ENCODE peak calls at places on chromosomes 1 and 21, in six cellular contexts. One of them, this sample, is unnamed.

GRCh38 chr1:42930178-42931107 is 28.2 kb downstream of the SLC2A1 start:
- DNase-seq in IMR-90: no peak
- DNase-seq in H1: no peak
- DNase-seq in neuronal stem cell: no peak
- DNase-seq in mesenchymal stem cell: no peak
- DNase-seq in trophoblast cell: no peak
- DNase-seq in this sample: no peak

GRCh38 chr1:32647308-32648134 is 2.8 kb downstream of the ZBTB8OS start:
- DNase-seq in IMR-90: no peak
- DNase-seq in H1: no peak
- DNase-seq in neuronal stem cell: no peak
- DNase-seq in mesenchymal stem cell: no peak
- DNase-seq in trophoblast cell: no peak
- DNase-seq in this sample: no peak

GRCh38 chr21:27407296-27407695 is 440.4 kb upstream of the ADAMTS5 start:
- DNase-seq in IMR-90: no peak
- DNase-seq in H1: no peak
- DNase-seq in neuronal stem cell: peak
- DNase-seq in mesenchymal stem cell: no peak
- DNase-seq in trophoblast cell: no peak
- DNase-seq in this sample: no peak

GRCh38 chr1:30912913-30913652 is 4.5 kb upstream of the SDC3 start:
- DNase-seq in IMR-90: no peak
- DNase-seq in H1: no peak
- DNase-seq in neuronal stem cell: no peak
- DNase-seq in mesenchymal stem cell: peak
- DNase-seq in trophoblast cell: no peak
- DNase-seq in this sample: peak

GRCh38 chr1:42784946-42785693 is at the start of gene TMEM269:
- DNase-seq in IMR-90: no peak
- DNase-seq in H1: no peak
- DNase-seq in neuronal stem cell: no peak
- DNase-seq in mesenchymal stem cell: no peak
- DNase-seq in trophoblast cell: no peak
- DNase-seq in this sample: no peak

GRCh38 chr1:152096931-152097330 is 8.1 kb upstream of the TCHHL1 start:
- DNase-seq in IMR-90: no peak
- DNase-seq in H1: no peak
- DNase-seq in neuronal stem cell: no peak
- DNase-seq in mesenchymal stem cell: no peak
- DNase-seq in trophoblast cell: peak
- DNase-seq in this sample: no peak

GRCh38 chr1:48552420-48552819 is 80.4 kb upstream of the SPATA6 start:
- DNase-seq in IMR-90: no peak
- DNase-seq in H1: peak
- DNase-seq in neuronal stem cell: no peak
- DNase-seq in mesenchymal stem cell: no peak
- DNase-seq in trophoblast cell: no peak
- DNase-seq in this sample: peak

GRCh38 chr1:243269461-243269801 is 13.6 kb downstream of the SDCCAG8 start:
- DNase-seq in IMR-90: no peak
- DNase-seq in H1: no peak
- DNase-seq in neuronal stem cell: no peak
- DNase-seq in mesenchymal stem cell: no peak
- DNase-seq in trophoblast cell: no peak
- DNase-seq in this sample: no peak

GRCh38 chr1:20322825-20323612 is 32.3 kb downstream of the VWA5B1 start:
- DNase-seq in IMR-90: peak
- DNase-seq in H1: no peak
- DNase-seq in neuronal stem cell: no peak
- DNase-seq in mesenchymal stem cell: no peak
- DNase-seq in trophoblast cell: peak
- DNase-seq in this sample: no peak

GRCh38 chr1:152502496-152503180 is 8.0 kb upstream of the LCE5A start:
- DNase-seq in IMR-90: no peak
- DNase-seq in H1: no peak
- DNase-seq in neuronal stem cell: no peak
- DNase-seq in mesenchymal stem cell: no peak
- DNase-seq in trophoblast cell: peak
- DNase-seq in this sample: no peak

GRCh38 chr1:40936878-40937484 is 42.5 kb upstream of the CTPS1 start:
- DNase-seq in IMR-90: peak
- DNase-seq in H1: no peak
- DNase-seq in neuronal stem cell: no peak
- DNase-seq in mesenchymal stem cell: peak
- DNase-seq in trophoblast cell: no peak
- DNase-seq in this sample: no peak

GRCh38 chr1:180916771-180917170 is 4.1 kb downstream of the KIAA1614 start:
- DNase-seq in IMR-90: no peak
- DNase-seq in H1: no peak
- DNase-seq in neuronal stem cell: no peak
- DNase-seq in mesenchymal stem cell: no peak
- DNase-seq in trophoblast cell: no peak
- DNase-seq in this sample: no peak

GRCh38 chr21:44871576-44872265 is 1.8 kb downstream of the PTTG1IP start:
- DNase-seq in IMR-90: peak
- DNase-seq in H1: no peak
- DNase-seq in neuronal stem cell: no peak
- DNase-seq in mesenchymal stem cell: peak
- DNase-seq in trophoblast cell: peak
- DNase-seq in this sample: no peak

GRCh38 chr1:166907763-166908162 is 31.7 kb upstream of the TADA1 start:
- DNase-seq in IMR-90: no peak
- DNase-seq in H1: no peak
- DNase-seq in neuronal stem cell: no peak
- DNase-seq in mesenchymal stem cell: no peak
- DNase-seq in trophoblast cell: peak
- DNase-seq in this sample: no peak

GRCh38 chr1:2480236-2480985 is 4.3 kb downstream of the PLCH2 start:
- DNase-seq in IMR-90: no peak
- DNase-seq in H1: no peak
- DNase-seq in neuronal stem cell: no peak
- DNase-seq in mesenchymal stem cell: no peak
- DNase-seq in trophoblast cell: no peak
- DNase-seq in this sample: no peak

GRCh38 chr1:210087058-210087457 is 145.5 kb upstream of the SERTAD4 start:
- DNase-seq in IMR-90: no peak
- DNase-seq in H1: no peak
- DNase-seq in neuronal stem cell: no peak
- DNase-seq in mesenchymal stem cell: no peak
- DNase-seq in trophoblast cell: no peak
- DNase-seq in this sample: no peak

GRCh38 chr1:28115267-28115666 is 26.9 kb upstream of the EYA3 start:
- DNase-seq in IMR-90: peak
- DNase-seq in H1: no peak
- DNase-seq in neuronal stem cell: no peak
- DNase-seq in mesenchymal stem cell: peak
- DNase-seq in trophoblast cell: no peak
- DNase-seq in this sample: no peak

GRCh38 chr1:23376890-23377811 is 7.5 kb upstream of the ZNF436 start:
- DNase-seq in IMR-90: peak
- DNase-seq in H1: no peak
- DNase-seq in neuronal stem cell: no peak
- DNase-seq in mesenchymal stem cell: peak
- DNase-seq in trophoblast cell: peak
- DNase-seq in this sample: no peak

GRCh38 chr1:162035241-162035640 is 11.6 kb upstream of the OLFML2B start:
- DNase-seq in IMR-90: no peak
- DNase-seq in H1: no peak
- DNase-seq in neuronal stem cell: no peak
- DNase-seq in mesenchymal stem cell: no peak
- DNase-seq in trophoblast cell: peak
- DNase-seq in this sample: no peak

GRCh38 chr1:109931189-109931672 is 20.6 kb downstream of the CSF1 start:
- DNase-seq in IMR-90: peak
- DNase-seq in H1: peak
- DNase-seq in neuronal stem cell: peak
- DNase-seq in mesenchymal stem cell: peak
- DNase-seq in trophoblast cell: peak
- DNase-seq in this sample: peak

GRCh38 chr1:145707183-145707867 is at the start of gene PDZK1:
- DNase-seq in IMR-90: no peak
- DNase-seq in H1: no peak
- DNase-seq in neuronal stem cell: no peak
- DNase-seq in mesenchymal stem cell: no peak
- DNase-seq in trophoblast cell: no peak
- DNase-seq in this sample: peak

GRCh38 chr1:153573351-153573750 is 7.7 kb upstream of the S100A2 start:
- DNase-seq in IMR-90: peak
- DNase-seq in H1: no peak
- DNase-seq in neuronal stem cell: no peak
- DNase-seq in mesenchymal stem cell: peak
- DNase-seq in trophoblast cell: no peak
- DNase-seq in this sample: no peak

GRCh38 chr1:174789399-174789798 is 210.3 kb upstream of the CACYBP start:
- DNase-seq in IMR-90: peak
- DNase-seq in H1: no peak
- DNase-seq in neuronal stem cell: no peak
- DNase-seq in mesenchymal stem cell: peak
- DNase-seq in trophoblast cell: no peak
- DNase-seq in this sample: no peak

GRCh38 chr1:108107658-108108057 is 92.5 kb downstream of the SLC25A24 start:
- DNase-seq in IMR-90: peak
- DNase-seq in H1: no peak
- DNase-seq in neuronal stem cell: no peak
- DNase-seq in mesenchymal stem cell: peak
- DNase-seq in trophoblast cell: peak
- DNase-seq in this sample: no peak

GRCh38 chr1:155912056-155912536 is 947 bp upstream of the RIT1 start:
- DNase-seq in IMR-90: no peak
- DNase-seq in H1: no peak
- DNase-seq in neuronal stem cell: no peak
- DNase-seq in mesenchymal stem cell: no peak
- DNase-seq in trophoblast cell: peak
- DNase-seq in this sample: peak

GRCh38 chr1:109239580-109240068 is 9.7 kb upstream of the CELSR2 start:
- DNase-seq in IMR-90: peak
- DNase-seq in H1: peak
- DNase-seq in neuronal stem cell: no peak
- DNase-seq in mesenchymal stem cell: peak
- DNase-seq in trophoblast cell: peak
- DNase-seq in this sample: peak

GRCh38 chr1:230286166-230286889 is 139.8 kb downstream of the PGBD5 start:
- DNase-seq in IMR-90: no peak
- DNase-seq in H1: no peak
- DNase-seq in neuronal stem cell: no peak
- DNase-seq in mesenchymal stem cell: no peak
- DNase-seq in trophoblast cell: no peak
- DNase-seq in this sample: no peak

DNA sequence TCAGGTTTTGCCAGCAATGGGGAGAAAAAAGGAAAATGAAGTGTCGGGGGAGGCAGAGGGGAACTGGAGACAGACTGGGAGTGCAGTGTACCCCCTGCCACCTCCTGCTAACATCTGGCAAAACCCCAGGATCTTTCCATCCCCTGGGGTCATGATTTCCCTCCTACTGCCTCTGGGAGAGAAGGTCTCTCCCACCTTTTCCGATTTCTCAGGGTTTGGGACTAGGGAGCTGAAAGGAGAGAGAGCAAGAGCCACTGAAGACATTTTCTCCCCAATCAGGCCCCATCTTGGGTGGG is 5.1 kb downstream of the FHL3 start:
- DNase-seq in IMR-90: no peak
- DNase-seq in H1: no peak
- DNase-seq in neuronal stem cell: no peak
- DNase-seq in mesenchymal stem cell: no peak
- DNase-seq in trophoblast cell: no peak
- DNase-seq in this sample: no peak
- H3K4ac ChIP-seq in IMR-90: peak
- H3K4ac ChIP-seq in H1: peak
- H3K4ac ChIP-seq in neuronal stem cell: no peak
- H3K4ac ChIP-seq in mesenchymal stem cell: peak
- H3K4ac ChIP-seq in trophoblast cell: peak
- H3K4ac ChIP-seq in this sample: peak

DNA sequence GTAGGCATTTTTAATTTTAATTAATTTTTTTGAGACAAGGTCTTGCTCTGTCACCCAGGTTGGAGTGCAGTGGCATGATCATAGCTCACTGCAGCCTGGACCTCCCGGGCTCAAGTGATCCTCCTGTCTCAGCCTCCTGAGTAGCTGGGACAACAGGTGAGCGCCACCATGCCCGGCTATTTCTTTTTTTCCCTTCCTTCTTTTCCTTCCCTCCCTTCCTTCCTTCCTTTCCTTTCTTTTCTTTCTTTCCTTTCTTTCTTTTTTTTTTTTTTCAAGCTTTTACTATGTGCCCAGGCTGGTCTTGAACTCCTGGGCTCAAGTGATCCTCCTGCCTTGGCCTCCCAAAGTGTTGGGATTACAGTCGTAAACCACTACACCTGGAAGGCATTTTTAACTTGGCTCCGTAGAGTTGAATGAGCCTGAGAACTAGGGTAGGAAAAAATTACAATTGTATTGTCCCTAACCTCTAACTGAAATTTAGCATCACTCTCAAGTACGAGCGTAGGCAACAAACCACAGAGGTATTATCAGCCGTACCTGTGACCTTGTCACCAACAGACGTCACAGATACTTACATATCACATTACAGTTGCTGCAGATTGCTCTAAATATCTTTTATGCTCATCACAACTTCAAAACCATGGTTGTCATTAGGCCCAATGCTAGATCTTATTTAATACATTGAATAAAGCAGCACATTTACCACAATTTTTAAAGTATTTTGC is 8.0 kb downstream of the RUNX3 start:
- DNase-seq in IMR-90: no peak
- DNase-seq in H1: no peak
- DNase-seq in neuronal stem cell: no peak
- DNase-seq in mesenchymal stem cell: no peak
- DNase-seq in trophoblast cell: no peak
- DNase-seq in this sample: no peak
- H3K9ac ChIP-seq in IMR-90: no peak
- H3K9ac ChIP-seq in H1: no peak
- H3K9ac ChIP-seq in neuronal stem cell: no peak
- H3K9ac ChIP-seq in mesenchymal stem cell: no peak
- H3K9ac ChIP-seq in trophoblast cell: no peak
- H3K9ac ChIP-seq in this sample: no peak

GRCh38 chr21:34074283-34075098 is 1.1 kb downstream of the MRPS6 start:
- DNase-seq in IMR-90: no peak
- DNase-seq in H1: peak
- DNase-seq in neuronal stem cell: no peak
- DNase-seq in mesenchymal stem cell: peak
- DNase-seq in trophoblast cell: peak
- DNase-seq in this sample: no peak
- H2AFZ ChIP-seq in IMR-90: peak
- H2AFZ ChIP-seq in H1: no peak
- H2AFZ ChIP-seq in neuronal stem cell: peak
- H2AFZ ChIP-seq in mesenchymal stem cell: peak
- H2AFZ ChIP-seq in trophoblast cell: no peak
- H2AFZ ChIP-seq in this sample: no peak

GRCh38 chr1:200294241-200294640 is 115.6 kb downstream of the ZNF281 start:
- DNase-seq in IMR-90: no peak
- DNase-seq in H1: no peak
- DNase-seq in neuronal stem cell: no peak
- DNase-seq in mesenchymal stem cell: no peak
- DNase-seq in trophoblast cell: no peak
- DNase-seq in this sample: no peak
- H3K4ac ChIP-seq in IMR-90: no peak
- H3K4ac ChIP-seq in H1: no peak
- H3K4ac ChIP-seq in neuronal stem cell: no peak
- H3K4ac ChIP-seq in mesenchymal stem cell: no peak
- H3K4ac ChIP-seq in trophoblast cell: no peak
- H3K4ac ChIP-seq in this sample: no peak

This sample was measured in H9.